ENCODE peak calls at places on chromosome 7, in four cellular contexts. V is neural progenitor cell, M is adrenal gland, E is left lung. J is an unnamed sample.

GRCh38 chr7:37320140-37320839 is 128.4 kb downstream of the ELMO1 start:
- DNase-seq in M (no peak), E (no peak), V (no peak), J (no peak)

GRCh38 chr7:18896343-18896975 is 221.0 kb downstream of the TWIST1 start:
- DNase-seq in V (no peak), M (no peak), E (no peak), J (no peak)

GRCh38 chr7:115631782-115632181 is 398.8 kb downstream of the TFEC start:
- DNase-seq in M (no peak), E (no peak), V (no peak), J (no peak)

GRCh38 chr7:34842782-34843181 is 184.8 kb downstream of the NPSR1 start:
- DNase-seq in M (no peak), V (no peak), E (no peak), J (no peak)

GRCh38 chr7:2242541-2243482 is 786 bp downstream of the NUDT1 start:
- DNase-seq in M (no peak), E (peak; percentile 49), V (peak; percentile 48), J (no peak)

GRCh38 chr7:70016044-70016770 is 417.9 kb downstream of the AUTS2 start:
- DNase-seq in E (no peak), V (no peak), M (peak; percentile 56), J (no peak)

GRCh38 chr7:29274156-29275017 is 79.8 kb downstream of the CHN2 start:
- DNase-seq in E (no peak), M (peak; percentile 8), V (no peak), J (no peak)

GRCh38 chr7:120987683-120988590 is 574 bp upstream of the CPED1 start:
- DNase-seq in M (peak; percentile 92), V (peak; percentile 92), E (peak; percentile 93), J (peak; percentile 91)

GRCh38 chr7:1677206-1678069 is 7.4 kb downstream of the ELFN1 start:
- DNase-seq in E (peak; percentile 41), V (no peak), M (no peak), J (no peak)

GRCh38 chr7:23072916-23073315 is 32.7 kb upstream of the KLHL7 start:
- DNase-seq in V (peak; percentile 36), M (no peak), E (no peak), J (no peak)

GRCh38 chr7:75823198-75823910 is 9.7 kb upstream of the CCL24 start:
- DNase-seq in E (no peak), V (no peak), M (no peak), J (no peak)

GRCh38 chr7:106421181-106421762 is 136.5 kb upstream of the NAMPT start:
- DNase-seq in V (no peak), M (peak; percentile 94), E (peak; percentile 81), J (peak; percentile 81)

GRCh38 chr7:103687272-103687671 is 241.3 kb upstream of the SLC26A5 start:
- DNase-seq in V (no peak), E (no peak), M (no peak), J (no peak)

GRCh38 chr7:131548371-131548770 is 8.1 kb downstream of the PODXL start:
- DNase-seq in V (no peak), E (no peak), M (no peak), J (no peak)

GRCh38 chr7:2444476-2444875 is 31.7 kb downstream of the GRIFIN start:
- DNase-seq in M (no peak), V (no peak), E (no peak), J (peak; percentile 33)

GRCh38 chr7:39811161-39811614 is 138.9 kb upstream of the CDK13 start:
- DNase-seq in M (peak; percentile 2), E (no peak), V (no peak), J (no peak)

GRCh38 chr7:43164757-43165156 is 52.3 kb downstream of the HECW1 start:
- DNase-seq in E (no peak), V (no peak), M (peak; percentile 55), J (no peak)

GRCh38 chr7:152336754-152337368 is 98.9 kb downstream of the KMT2C start:
- DNase-seq in V (peak; percentile 71), M (peak; percentile 41), E (no peak), J (no peak)

GRCh38 chr7:47291461-47292051 is 290.4 kb downstream of the TNS3 start:
- DNase-seq in M (peak; percentile 65), E (no peak), V (no peak), J (no peak)

GRCh38 chr7:31651234-31651633 is 35.8 kb upstream of the PPP1R17 start:
- DNase-seq in M (no peak), E (no peak), V (no peak), J (no peak)

GRCh38 chr7:31642681-31643115 is 44.3 kb upstream of the PPP1R17 start:
- DNase-seq in V (no peak), M (no peak), E (no peak), J (no peak)

GRCh38 chr7:31646969-31647368 is 40.0 kb upstream of the PPP1R17 start:
- DNase-seq in M (no peak), E (no peak), V (no peak), J (no peak)

GRCh38 chr7:31651800-31652326 is 35.2 kb upstream of the PPP1R17 start:
- DNase-seq in M (no peak), V (no peak), E (no peak), J (no peak)

GRCh38 chr7:31648288-31648687 is 38.7 kb upstream of the PPP1R17 start:
- DNase-seq in V (peak; percentile 23), M (no peak), E (no peak), J (no peak)
- TF ChIP-seq CTCF in V (peak; percentile 55), M (peak; percentile 34), E (peak; percentile 30), J (peak; percentile 30)

DNA sequence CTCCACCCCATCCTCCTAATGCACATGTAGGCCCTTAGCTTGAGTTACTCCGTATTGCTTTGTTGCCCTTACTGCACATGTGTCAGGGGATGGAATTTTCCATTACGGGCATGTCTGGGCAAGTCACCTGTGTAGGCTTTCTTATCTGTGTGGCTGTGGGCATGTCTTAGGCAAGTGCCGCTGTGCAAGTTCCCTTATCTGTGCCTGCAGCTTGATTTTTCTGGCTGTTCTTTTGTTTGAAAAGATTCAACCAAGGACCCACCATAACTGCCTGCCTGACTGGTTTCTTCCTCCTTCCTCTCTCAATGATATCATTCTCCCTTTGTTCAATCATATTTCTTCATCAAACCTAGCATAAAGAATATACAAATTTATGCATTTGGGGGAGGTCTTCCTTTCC is 88.5 kb downstream of the AKR1D1 start:
- DNase-seq in V (no peak), M (no peak), E (no peak), J (no peak)
- H3K9me3 ChIP-seq in V (peaks cover 21% of the 10 kb centered on the region), M (no peaks in the 10 kb centered on the region), E (peaks cover 27% of the 10 kb centered on the region), J (peaks cover 15% of the 10 kb centered on the region)

DNA sequence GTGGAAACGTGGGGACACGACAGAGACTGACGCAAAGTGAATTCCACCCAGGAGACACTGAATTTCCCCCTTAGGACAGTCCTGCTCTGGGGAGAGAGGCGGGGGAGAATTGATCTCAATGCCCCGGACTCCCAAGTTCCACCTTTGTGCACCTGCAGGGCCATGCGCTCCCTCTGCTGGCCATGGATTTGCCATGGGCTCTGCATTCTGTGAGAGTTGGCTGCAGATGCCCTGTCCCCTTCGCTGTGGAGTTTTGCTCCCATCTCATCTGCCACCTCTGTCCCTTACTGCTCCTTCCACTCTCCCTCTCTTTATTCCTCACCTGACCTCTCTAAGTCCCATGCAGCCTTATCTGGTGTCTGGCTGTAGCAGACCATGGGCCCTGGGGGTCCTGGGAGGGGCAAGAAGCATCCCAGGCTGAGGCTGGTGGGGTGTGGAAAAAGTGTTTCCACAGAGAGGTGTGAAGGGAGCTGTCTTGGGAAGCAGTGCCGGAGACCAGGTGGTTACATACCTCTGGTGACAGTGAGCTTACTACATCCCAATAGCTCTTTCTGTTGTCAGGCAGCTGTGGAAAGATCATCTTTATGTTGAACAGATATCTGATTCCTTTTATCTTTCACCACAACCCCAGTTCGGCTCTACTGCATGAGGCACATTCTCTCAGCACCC is 14.3 kb downstream of the GHRHR start:
- DNase-seq in V (peak; percentile 74), M (peak; percentile 48), E (no peak), J (no peak)
- TF ChIP-seq CTCF in V (peak; percentile 61), M (peak; percentile 40), E (no peak), J (peak; percentile 63)

DNA sequence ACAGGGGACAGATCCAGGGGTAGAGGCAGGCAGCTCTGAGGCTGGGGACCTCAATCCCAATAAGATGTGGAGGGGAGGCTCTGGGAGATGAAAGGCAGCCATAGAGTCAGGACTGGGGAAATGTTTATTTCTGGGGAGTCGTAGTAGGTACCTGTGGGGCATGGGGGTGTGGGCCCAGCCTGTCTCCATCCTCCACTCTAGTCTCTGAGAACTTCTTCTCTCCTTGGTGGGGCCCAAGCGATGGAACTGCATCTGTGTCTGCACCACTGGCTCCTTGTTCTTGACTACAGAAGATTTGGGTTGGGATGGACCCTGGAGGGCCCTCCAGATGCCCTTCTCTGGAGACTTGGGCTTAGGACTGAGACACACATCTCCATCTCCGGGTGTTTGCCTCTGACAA is 953.9 kb upstream of the ZNF722 start:
- DNase-seq in E (no peak), M (no peak), V (no peak), J (no peak)
- H3K9me3 ChIP-seq in E (peaks cover 91% of the 10 kb centered on the region), M (no peaks in the 10 kb centered on the region), V (peaks cover 54% of the 10 kb centered on the region), J (peaks cover 16% of the 10 kb centered on the region)

DNA sequence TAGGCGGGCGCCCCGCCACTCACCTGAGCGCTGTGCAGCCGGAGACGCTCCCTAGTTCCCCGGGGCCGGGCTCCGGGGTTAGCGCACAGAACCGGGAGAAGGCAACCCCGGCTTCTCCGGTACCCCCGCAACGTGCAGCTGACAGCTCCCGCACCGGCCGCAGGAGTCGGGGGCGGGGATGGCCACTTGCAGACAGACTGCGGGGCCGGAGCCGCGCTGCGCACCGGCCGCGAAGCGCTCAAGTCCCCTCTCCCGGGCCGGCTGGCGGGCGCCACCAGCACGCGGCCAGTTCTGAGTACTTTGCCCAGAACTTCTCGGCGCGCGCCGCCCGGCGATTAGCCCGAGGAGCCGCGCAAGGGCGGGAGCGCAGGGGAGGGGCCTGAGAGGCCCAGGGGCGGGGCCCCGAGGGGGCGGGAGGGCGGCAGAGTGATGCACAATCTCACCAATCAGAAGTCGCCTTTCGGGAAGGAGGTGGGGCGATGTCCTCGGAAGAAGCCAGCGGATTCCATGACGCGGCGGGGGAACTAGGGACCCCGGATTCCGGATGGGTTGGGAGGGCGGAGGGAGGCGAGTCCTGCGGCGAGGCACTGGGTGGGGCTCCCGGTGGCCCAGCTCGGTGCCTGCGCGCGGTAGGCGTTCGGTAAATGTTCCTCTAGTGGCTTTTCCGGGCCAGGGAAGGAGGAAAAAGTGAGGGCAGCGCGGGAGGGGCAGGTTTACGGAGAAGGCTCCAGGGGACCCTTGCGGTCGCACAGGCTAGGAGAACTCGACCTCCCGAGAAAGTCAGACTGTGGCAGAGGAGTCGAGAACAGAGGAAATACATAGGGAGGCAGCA is at the start of gene OSBPL3:
- DNase-seq in M (peak; percentile 94), E (peak; percentile 98), V (peak; percentile 97), J (peak; percentile 92)
- TF ChIP-seq CTCF in M (no peak), E (no peak), V (no peak), J (no peak)

DNA sequence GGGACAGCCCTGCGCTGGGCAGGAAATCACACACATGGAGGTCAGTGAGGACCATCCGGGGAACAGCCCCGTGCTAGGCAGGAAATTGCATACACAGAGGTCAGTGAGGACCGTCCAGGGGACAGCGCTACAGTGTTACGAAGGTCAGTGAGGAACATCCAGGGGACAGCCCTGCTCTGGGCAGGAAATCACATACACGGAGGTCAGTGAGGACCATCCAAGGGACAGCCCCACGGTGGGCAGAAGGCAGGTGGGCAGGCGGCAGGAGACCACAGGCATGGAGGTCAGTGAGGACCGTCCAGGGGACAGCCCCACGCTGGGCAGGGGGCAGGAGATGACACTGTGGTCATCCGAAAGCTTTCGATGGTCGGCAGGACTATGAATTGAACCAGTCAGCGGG is 79.7 kb downstream of the PTPRN2 start:
- DNase-seq in M (no peak), V (no peak), E (no peak), J (no peak)
- H3K9me3 ChIP-seq in M (no peaks in the 10 kb centered on the region), V (no peaks in the 10 kb centered on the region), E (peaks cover 31% of the 10 kb centered on the region), J (peaks cover 49% of the 10 kb centered on the region)

DNA sequence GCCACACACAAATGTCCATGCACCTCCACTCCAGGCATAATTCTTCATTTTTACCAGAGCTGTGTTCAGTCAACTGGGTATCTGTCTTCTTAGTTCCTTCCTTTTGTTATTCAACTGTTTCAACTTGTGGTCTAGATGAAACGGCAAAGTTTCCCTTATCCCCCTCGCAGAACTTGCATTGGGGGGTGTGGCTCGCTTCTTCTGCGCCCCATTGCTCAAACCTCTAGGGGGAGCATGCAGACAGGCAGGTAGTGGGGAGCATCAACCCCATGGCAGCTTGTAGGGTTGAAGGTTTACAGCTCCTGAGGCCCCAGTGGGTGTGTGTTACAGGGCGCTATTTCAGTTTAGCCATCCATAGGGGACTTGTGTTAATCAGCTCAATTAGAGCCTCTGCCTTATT is 38.3 kb upstream of the COBL start:
- DNase-seq in V (no peak), E (no peak), M (no peak), J (no peak)
- TF ChIP-seq CTCF in V (peak; percentile 28), E (no peak), M (no peak), J (no peak)

J was measured in left ventricle myocardium inferior.